ENCODE peak calls at places on chromosomes 2 and 18, in five cellular contexts. W, C, K, V and D are unnamed samples.

GRCh38 chr2:231124833-231125232 is at the start of gene HTR2B:
- DNase-seq in W (peak), C (no peak), K (no peak), V (no peak), D (peak)

GRCh38 chr2:95056044-95056443 is 30.5 kb downstream of the MAL start:
- DNase-seq in W (no peak), C (no peak), K (no peak), V (no peak), D (no peak)

GRCh38 chr2:148209598-148209997 is 188.7 kb downstream of the MBD5 start:
- DNase-seq in W (peak), C (peak), K (peak), V (no peak), D (peak)

GRCh38 chr2:221563601-221564000 is 8.5 kb downstream of the EPHA4 start:
- DNase-seq in W (no peak), C (no peak), K (no peak), V (no peak), D (no peak)

GRCh38 chr18:53906681-53907080 is 317.8 kb downstream of the MBD2 start:
- DNase-seq in W (no peak), C (no peak), K (no peak), V (no peak), D (no peak)

GRCh38 chr2:217086038-217086522 is 226.2 kb upstream of the TNP1 start:
- DNase-seq in W (no peak), C (no peak), K (no peak), V (no peak), D (no peak)

GRCh38 chr2:158969162-158969716 is 799 bp downstream of the TANC1 start:
- DNase-seq in W (peak), C (no peak), K (no peak), V (no peak), D (no peak)

GRCh38 chr2:158554948-158555347 is 98.2 kb downstream of the PKP4 start:
- DNase-seq in W (no peak), C (no peak), K (no peak), V (no peak), D (no peak)

GRCh38 chr18:48632676-48633257 is 93.9 kb downstream of the CTIF start:
- DNase-seq in W (no peak), C (no peak), K (peak), V (no peak), D (no peak)

GRCh38 chr2:103868394-103868793 is 985.5 kb upstream of the POU3F3 start:
- DNase-seq in W (no peak), C (no peak), K (no peak), V (no peak), D (no peak)

GRCh38 chr2:103875111-103875510 is 978.8 kb upstream of the POU3F3 start:
- DNase-seq in W (peak), C (no peak), K (no peak), V (no peak), D (no peak)

DNA sequence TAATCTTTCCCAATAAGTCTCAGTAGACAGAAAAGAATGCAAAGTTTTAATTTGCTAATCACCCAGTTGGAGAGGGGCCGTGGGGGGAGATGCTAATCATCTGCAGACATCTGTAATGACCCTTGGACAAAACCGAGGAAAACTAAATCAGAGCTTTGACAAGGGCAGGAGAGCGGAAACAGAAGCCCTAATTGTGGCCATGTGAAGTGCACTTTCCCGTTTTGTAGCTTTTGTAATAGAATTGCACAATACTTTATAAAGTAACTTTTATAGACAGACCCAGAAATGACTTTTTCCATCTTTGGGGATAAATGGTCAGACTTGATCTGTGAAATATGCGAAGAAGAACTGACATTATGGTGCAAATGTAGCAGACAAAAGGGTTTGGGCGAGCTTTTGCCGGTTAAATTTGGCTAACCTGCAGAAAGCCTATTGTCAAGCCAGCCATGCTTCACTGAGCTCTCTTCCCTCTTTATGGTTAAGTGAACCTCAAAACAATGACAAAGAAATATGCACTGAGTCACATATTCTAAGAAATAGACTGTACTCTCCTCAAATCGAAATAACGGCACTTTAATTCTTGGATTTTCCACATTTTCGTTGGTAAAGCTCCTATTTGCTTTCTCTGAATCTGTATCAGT is 980.1 kb upstream of the POU3F3 start:
- DNase-seq in W (no peak), C (no peak), K (no peak), V (no peak), D (no peak)
- TF ChIP-seq JUNB in W (no peak), C (no peak), K (no peak), V (no peak), D (no peak)

DNA sequence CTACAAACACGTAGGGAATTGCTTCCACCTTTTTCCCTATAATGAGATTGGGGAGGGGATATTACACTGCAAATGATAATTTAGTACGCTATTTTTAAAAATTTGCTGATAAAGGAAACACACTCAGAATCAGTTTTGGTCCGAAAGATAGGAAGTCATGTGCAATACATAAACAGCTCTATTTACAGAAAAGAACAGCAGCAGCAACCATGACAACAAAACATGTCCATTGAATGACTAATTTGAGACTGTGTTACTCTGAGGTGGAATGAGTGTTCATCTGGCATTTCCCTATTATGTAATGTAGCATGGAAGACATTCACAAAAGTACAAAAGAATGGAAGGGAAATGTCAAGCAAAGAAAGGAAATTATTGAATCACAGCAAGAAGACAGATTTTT is 337.2 kb downstream of the NBAS start:
- DNase-seq in W (no peak), C (no peak), K (no peak), V (no peak), D (no peak)
- TF ChIP-seq JUNB in W (no peak), C (no peak), K (no peak), V (peak), D (no peak)

DNA sequence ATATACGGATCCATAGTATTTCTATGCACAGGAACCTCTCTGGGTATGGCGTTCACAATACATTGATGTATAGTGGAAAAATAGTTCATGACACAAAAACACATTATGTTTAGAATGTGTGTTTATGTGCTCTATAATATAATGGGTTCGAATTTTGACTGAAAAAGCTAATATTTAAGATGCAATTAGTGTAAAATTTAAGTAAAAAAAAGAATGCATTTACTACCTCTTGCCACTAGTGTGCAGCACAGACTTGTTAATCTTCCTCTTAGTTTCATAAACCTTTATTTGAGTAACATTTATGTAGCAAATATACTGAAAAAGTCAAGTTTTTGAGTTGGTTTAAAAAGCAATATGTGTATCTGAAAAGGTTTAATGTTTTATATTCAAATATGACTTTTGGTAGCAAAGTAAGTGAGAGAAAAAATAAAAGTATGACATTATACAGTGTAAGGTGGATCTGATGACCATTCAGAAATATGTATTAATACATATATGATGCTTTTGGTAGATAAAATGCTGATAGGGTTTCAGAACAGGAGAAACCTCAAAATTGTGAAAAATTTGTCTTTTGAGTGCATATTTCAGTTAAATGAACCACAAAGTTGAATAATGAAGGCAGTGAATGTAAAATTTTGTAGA is 49.5 kb downstream of the CCDC102B start:
- DNase-seq in W (peak), C (no peak), K (peak), V (no peak), D (no peak)
- TF ChIP-seq JUNB in W (no peak), C (no peak), K (no peak), V (no peak), D (no peak)

GRCh38 chr2:180364719-180365118 is 357.6 kb upstream of the CWC22 start:
- DNase-seq in W (no peak), C (no peak), K (no peak), V (no peak), D (no peak)

GRCh38 chr2:180370476-180371205 is 363.5 kb upstream of the CWC22 start:
- DNase-seq in W (no peak), C (no peak), K (no peak), V (no peak), D (no peak)

GRCh38 chr2:180366481-180366880 is 359.4 kb upstream of the CWC22 start:
- DNase-seq in W (no peak), C (no peak), K (no peak), V (no peak), D (no peak)

GRCh38 chr2:180367831-180368230 is 360.7 kb upstream of the CWC22 start:
- DNase-seq in W (no peak), C (no peak), K (no peak), V (no peak), D (no peak)
- TF ChIP-seq JUNB in W (no peak), C (no peak), K (no peak), V (no peak), D (no peak)

DNA sequence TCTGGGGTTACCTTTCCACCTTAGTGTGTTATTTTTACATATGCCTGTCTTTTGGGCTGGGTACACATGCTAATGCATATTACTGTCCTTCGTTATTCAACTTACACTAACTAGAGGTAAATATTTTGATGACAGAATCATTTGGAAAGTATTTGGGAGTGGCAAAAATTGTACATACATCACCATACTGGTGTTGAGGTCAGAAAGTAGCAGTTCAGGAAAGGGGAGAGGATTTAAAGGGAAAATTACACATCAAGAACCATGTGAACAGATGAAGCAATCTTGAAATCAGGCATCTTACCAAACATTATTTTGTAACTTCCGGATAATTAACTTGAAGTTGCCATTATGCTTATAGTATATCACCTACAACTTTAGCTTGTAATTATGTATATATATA is 379.7 kb downstream of the RND3 start:
- DNase-seq in W (no peak), C (no peak), K (no peak), V (no peak), D (no peak)
- TF ChIP-seq JUNB in W (no peak), C (no peak), K (no peak), V (no peak), D (no peak)